ENCODE peak calls at places on chromosomes 2 and 18, in six cellular contexts. One of them, this sample, is unnamed.

GRCh38 chr2:190626656-190627055 is 22.2 kb upstream of the NAB1 start:
- DNase-seq in GM13976: no peak
- DNase-seq in activated CD8-positive, alpha-beta memory T cell treated with anti-CD3 and anti-CD28 coated beads for 24 hours: no peak
- DNase-seq in posterior cingulate gyrus: no peak
- DNase-seq in activated CD4-positive, alpha-beta T cell treated with anti-CD3 and anti-CD28 coated beads for 48 hours: no peak
- DNase-seq in mucosa of gallbladder: no peak
- DNase-seq in this sample: no peak

GRCh38 chr2:17672583-17673317 is 80.9 kb downstream of the SMC6 start:
- DNase-seq in GM13976: no peak
- DNase-seq in activated CD8-positive, alpha-beta memory T cell treated with anti-CD3 and anti-CD28 coated beads for 24 hours: no peak
- DNase-seq in posterior cingulate gyrus: no peak
- DNase-seq in activated CD4-positive, alpha-beta T cell treated with anti-CD3 and anti-CD28 coated beads for 48 hours: no peak
- DNase-seq in mucosa of gallbladder: no peak
- DNase-seq in this sample: no peak

GRCh38 chr2:211161236-211161635 is 604.8 kb downstream of the CPS1 start:
- DNase-seq in GM13976: no peak
- DNase-seq in activated CD8-positive, alpha-beta memory T cell treated with anti-CD3 and anti-CD28 coated beads for 24 hours: no peak
- DNase-seq in posterior cingulate gyrus: no peak
- DNase-seq in activated CD4-positive, alpha-beta T cell treated with anti-CD3 and anti-CD28 coated beads for 48 hours: no peak
- DNase-seq in mucosa of gallbladder: no peak
- DNase-seq in this sample: no peak

GRCh38 chr2:120430957-120431356 is 85.0 kb downstream of the INHBB start:
- DNase-seq in GM13976: no peak
- DNase-seq in activated CD8-positive, alpha-beta memory T cell treated with anti-CD3 and anti-CD28 coated beads for 24 hours: no peak
- DNase-seq in posterior cingulate gyrus: no peak
- DNase-seq in activated CD4-positive, alpha-beta T cell treated with anti-CD3 and anti-CD28 coated beads for 48 hours: no peak
- DNase-seq in mucosa of gallbladder: no peak
- DNase-seq in this sample: no peak

GRCh38 chr18:55420665-55420964 is 167.4 kb downstream of the TCF4 start:
- DNase-seq in GM13976: no peak
- DNase-seq in activated CD8-positive, alpha-beta memory T cell treated with anti-CD3 and anti-CD28 coated beads for 24 hours: no peak
- DNase-seq in posterior cingulate gyrus: no peak
- DNase-seq in activated CD4-positive, alpha-beta T cell treated with anti-CD3 and anti-CD28 coated beads for 48 hours: no peak
- DNase-seq in mucosa of gallbladder: no peak
- DNase-seq in this sample: no peak

GRCh38 chr18:7879717-7880116 is 312.6 kb downstream of the PTPRM start:
- DNase-seq in GM13976: no peak
- DNase-seq in activated CD8-positive, alpha-beta memory T cell treated with anti-CD3 and anti-CD28 coated beads for 24 hours: no peak
- DNase-seq in posterior cingulate gyrus: no peak
- DNase-seq in activated CD4-positive, alpha-beta T cell treated with anti-CD3 and anti-CD28 coated beads for 48 hours: no peak
- DNase-seq in mucosa of gallbladder: no peak
- DNase-seq in this sample: no peak

GRCh38 chr2:75657794-75658193 is 11.2 kb downstream of the MRPL19 start:
- DNase-seq in GM13976: no peak
- DNase-seq in activated CD8-positive, alpha-beta memory T cell treated with anti-CD3 and anti-CD28 coated beads for 24 hours: no peak
- DNase-seq in posterior cingulate gyrus: no peak
- DNase-seq in activated CD4-positive, alpha-beta T cell treated with anti-CD3 and anti-CD28 coated beads for 48 hours: no peak
- DNase-seq in mucosa of gallbladder: no peak
- DNase-seq in this sample: no peak

GRCh38 chr2:172953970-172954852 is 121.4 kb upstream of the MAP3K20 start:
- DNase-seq in GM13976: no peak
- DNase-seq in activated CD8-positive, alpha-beta memory T cell treated with anti-CD3 and anti-CD28 coated beads for 24 hours: no peak
- DNase-seq in posterior cingulate gyrus: no peak
- DNase-seq in activated CD4-positive, alpha-beta T cell treated with anti-CD3 and anti-CD28 coated beads for 48 hours: no peak
- DNase-seq in mucosa of gallbladder: no peak
- DNase-seq in this sample: no peak

GRCh38 chr18:57951110-57951796 is 92.8 kb upstream of the NEDD4L start:
- DNase-seq in GM13976: no peak
- DNase-seq in activated CD8-positive, alpha-beta memory T cell treated with anti-CD3 and anti-CD28 coated beads for 24 hours: no peak
- DNase-seq in posterior cingulate gyrus: no peak
- DNase-seq in activated CD4-positive, alpha-beta T cell treated with anti-CD3 and anti-CD28 coated beads for 48 hours: no peak
- DNase-seq in mucosa of gallbladder: no peak
- DNase-seq in this sample: no peak

GRCh38 chr2:173599821-173600354 is 245.2 kb downstream of the CDCA7 start:
- DNase-seq in GM13976: no peak
- DNase-seq in activated CD8-positive, alpha-beta memory T cell treated with anti-CD3 and anti-CD28 coated beads for 24 hours: no peak
- DNase-seq in posterior cingulate gyrus: no peak
- DNase-seq in activated CD4-positive, alpha-beta T cell treated with anti-CD3 and anti-CD28 coated beads for 48 hours: no peak
- DNase-seq in mucosa of gallbladder: no peak
- DNase-seq in this sample: no peak

GRCh38 chr2:18791172-18791797 is 201.9 kb upstream of the NT5C1B start:
- DNase-seq in GM13976: no peak
- DNase-seq in activated CD8-positive, alpha-beta memory T cell treated with anti-CD3 and anti-CD28 coated beads for 24 hours: no peak
- DNase-seq in posterior cingulate gyrus: no peak
- DNase-seq in activated CD4-positive, alpha-beta T cell treated with anti-CD3 and anti-CD28 coated beads for 48 hours: no peak
- DNase-seq in mucosa of gallbladder: no peak
- DNase-seq in this sample: no peak

GRCh38 chr18:58241026-58241679 is 197.1 kb downstream of the NEDD4L start:
- DNase-seq in GM13976: no peak
- DNase-seq in activated CD8-positive, alpha-beta memory T cell treated with anti-CD3 and anti-CD28 coated beads for 24 hours: no peak
- DNase-seq in posterior cingulate gyrus: no peak
- DNase-seq in activated CD4-positive, alpha-beta T cell treated with anti-CD3 and anti-CD28 coated beads for 48 hours: no peak
- DNase-seq in mucosa of gallbladder: no peak
- DNase-seq in this sample: no peak

GRCh38 chr2:241157841-241158545 is 7.7 kb downstream of the PPP1R7 start:
- DNase-seq in GM13976: no peak
- DNase-seq in activated CD8-positive, alpha-beta memory T cell treated with anti-CD3 and anti-CD28 coated beads for 24 hours: no peak
- DNase-seq in posterior cingulate gyrus: no peak
- DNase-seq in activated CD4-positive, alpha-beta T cell treated with anti-CD3 and anti-CD28 coated beads for 48 hours: no peak
- DNase-seq in mucosa of gallbladder: no peak
- DNase-seq in this sample: no peak

GRCh38 chr2:88265352-88265960 is 95.3 kb downstream of the THNSL2 start:
- DNase-seq in GM13976: peak
- DNase-seq in activated CD8-positive, alpha-beta memory T cell treated with anti-CD3 and anti-CD28 coated beads for 24 hours: no peak
- DNase-seq in posterior cingulate gyrus: no peak
- DNase-seq in activated CD4-positive, alpha-beta T cell treated with anti-CD3 and anti-CD28 coated beads for 48 hours: peak
- DNase-seq in mucosa of gallbladder: peak
- DNase-seq in this sample: no peak

GRCh38 chr18:25289040-25289631 is 62.8 kb downstream of the ZNF521 start:
- DNase-seq in GM13976: no peak
- DNase-seq in activated CD8-positive, alpha-beta memory T cell treated with anti-CD3 and anti-CD28 coated beads for 24 hours: no peak
- DNase-seq in posterior cingulate gyrus: no peak
- DNase-seq in activated CD4-positive, alpha-beta T cell treated with anti-CD3 and anti-CD28 coated beads for 48 hours: no peak
- DNase-seq in mucosa of gallbladder: no peak
- DNase-seq in this sample: no peak

GRCh38 chr2:230356084-230356483 is 29.1 kb downstream of the SP140L start:
- DNase-seq in GM13976: no peak
- DNase-seq in activated CD8-positive, alpha-beta memory T cell treated with anti-CD3 and anti-CD28 coated beads for 24 hours: no peak
- DNase-seq in posterior cingulate gyrus: no peak
- DNase-seq in activated CD4-positive, alpha-beta T cell treated with anti-CD3 and anti-CD28 coated beads for 48 hours: no peak
- DNase-seq in mucosa of gallbladder: no peak
- DNase-seq in this sample: no peak

GRCh38 chr18:62784966-62785413 is 69.6 kb downstream of the PHLPP1 start:
- DNase-seq in GM13976: no peak
- DNase-seq in activated CD8-positive, alpha-beta memory T cell treated with anti-CD3 and anti-CD28 coated beads for 24 hours: no peak
- DNase-seq in posterior cingulate gyrus: no peak
- DNase-seq in activated CD4-positive, alpha-beta T cell treated with anti-CD3 and anti-CD28 coated beads for 48 hours: no peak
- DNase-seq in mucosa of gallbladder: no peak
- DNase-seq in this sample: no peak

GRCh38 chr2:220315098-220315785 is 687.8 kb downstream of the SLC4A3 start:
- DNase-seq in GM13976: no peak
- DNase-seq in activated CD8-positive, alpha-beta memory T cell treated with anti-CD3 and anti-CD28 coated beads for 24 hours: no peak
- DNase-seq in posterior cingulate gyrus: no peak
- DNase-seq in activated CD4-positive, alpha-beta T cell treated with anti-CD3 and anti-CD28 coated beads for 48 hours: no peak
- DNase-seq in mucosa of gallbladder: no peak
- DNase-seq in this sample: no peak

GRCh38 chr18:11246466-11246865 is 97.1 kb upstream of the PIEZO2 start:
- DNase-seq in GM13976: no peak
- DNase-seq in activated CD8-positive, alpha-beta memory T cell treated with anti-CD3 and anti-CD28 coated beads for 24 hours: no peak
- DNase-seq in posterior cingulate gyrus: no peak
- DNase-seq in activated CD4-positive, alpha-beta T cell treated with anti-CD3 and anti-CD28 coated beads for 48 hours: no peak
- DNase-seq in mucosa of gallbladder: no peak
- DNase-seq in this sample: no peak

GRCh38 chr2:19195681-19196080 is 162.7 kb downstream of the OSR1 start:
- DNase-seq in GM13976: no peak
- DNase-seq in activated CD8-positive, alpha-beta memory T cell treated with anti-CD3 and anti-CD28 coated beads for 24 hours: no peak
- DNase-seq in posterior cingulate gyrus: no peak
- DNase-seq in activated CD4-positive, alpha-beta T cell treated with anti-CD3 and anti-CD28 coated beads for 48 hours: no peak
- DNase-seq in mucosa of gallbladder: no peak
- DNase-seq in this sample: no peak